ENCODE peak calls at places on chromosomes 11 and 22, in seven cellular contexts. N is IMR-90, L is H9, F is OCI-LY7, G is mammary epithelial cell, H is HepG2, Q is HCT116. D is an unnamed sample. For H3K4me1, the result is how much of the 10 kb centered on the place peaks cover.

GRCh38 chr11:61023086-61024035 is 51.9 kb downstream of the CD6 start:
- DNase-seq in F (no peak), H (no peak), G (no peak), N (no peak), Q (no peak), L (no peak), D (no peak)

GRCh38 chr11:103465555-103466140 is 356.4 kb downstream of the DYNC2H1 start:
- DNase-seq in F (no peak), Q (no peak), H (no peak), N (no peak), G (no peak), L (no peak), D (no peak)

GRCh38 chr22:20095521-20095920 is 15.5 kb downstream of the DGCR8 start:
- DNase-seq in L (no peak), Q (no peak), N (no peak), F (no peak), G (no peak), H (no peak), D (no peak)

GRCh38 chr22:50314455-50315288 is 7.2 kb upstream of the PLXNB2 start:
- DNase-seq in Q (no peak), L (peak), H (no peak), F (peak), G (no peak), N (no peak), D (peak)

GRCh38 chr22:31488988-31489617 is 539 bp downstream of the EIF4ENIF1 start:
- DNase-seq in H (no peak), G (peak), L (peak), N (peak), F (peak), Q (no peak), D (peak)

GRCh38 chr11:127485541-127485940 is 485.0 kb upstream of the KIRREL3 start:
- DNase-seq in L (no peak), G (peak), F (no peak), H (no peak), N (no peak), Q (no peak), D (no peak)

GRCh38 chr22:41668971-41669911 is 19.4 kb downstream of the SNU13 start:
- DNase-seq in Q (no peak), H (no peak), L (no peak), N (peak), G (no peak), F (no peak), D (no peak)

GRCh38 chr11:77141034-77141433 is 13.0 kb downstream of the MYO7A start:
- DNase-seq in F (no peak), N (peak), H (peak), G (peak), Q (no peak), L (no peak), D (peak)

GRCh38 chr11:72896431-72896830 is 82.2 kb downstream of the ATG16L2 start:
- DNase-seq in L (no peak), Q (no peak), H (no peak), G (no peak), F (no peak), N (no peak), D (no peak)

GRCh38 chr11:12276831-12277475 is 100.4 kb upstream of the PARVA start:
- DNase-seq in L (peak), F (no peak), G (no peak), Q (no peak), H (no peak), N (no peak), D (no peak)

GRCh38 chr11:93359396-93359795 is 28.9 kb downstream of the DEUP1 start:
- DNase-seq in F (no peak), G (no peak), Q (no peak), N (no peak), L (no peak), H (no peak), D (no peak)

GRCh38 chr11:5994791-5995190 is 8.0 kb upstream of the OR52L1 start:
- DNase-seq in H (no peak), F (no peak), Q (no peak), G (no peak), N (no peak), L (no peak), D (no peak)

GRCh38 chr11:20275987-20276660 is 87.4 kb upstream of the HTATIP2 start:
- DNase-seq in F (no peak), N (no peak), G (no peak), Q (no peak), L (no peak), H (no peak), D (no peak)

GRCh38 chr11:27699242-27699925 is 871 bp downstream of the BDNF start:
- DNase-seq in F (no peak), G (no peak), H (no peak), N (peak), Q (no peak), L (peak), D (peak)

GRCh38 chr11:57459112-57460016 is 964 bp upstream of the RTN4RL2 start:
- DNase-seq in G (no peak), H (no peak), F (peak), Q (no peak), L (peak), N (peak), D (peak)

GRCh38 chr11:33476945-33477584 is 219.9 kb downstream of the HIPK3 start:
- DNase-seq in F (no peak), L (no peak), G (peak), H (no peak), N (peak), Q (no peak), D (no peak)

GRCh38 chr22:49768077-49768476 is 59.6 kb downstream of the BRD1 start:
- DNase-seq in G (no peak), N (no peak), F (no peak), Q (no peak), L (no peak), H (no peak), D (no peak)

GRCh38 chr11:35389897-35390462 is 29.4 kb downstream of the SLC1A2 start:
- DNase-seq in G (no peak), H (no peak), Q (no peak), L (no peak), F (no peak), N (no peak), D (no peak)

GRCh38 chr11:73596547-73596946 is 1.4 kb downstream of the FAM168A start:
- DNase-seq in F (no peak), H (no peak), L (no peak), G (no peak), N (no peak), Q (no peak), D (no peak)

GRCh38 chr11:77127969-77128691 is at the start of gene MYO7A:
- DNase-seq in N (peak), L (peak), Q (no peak), H (peak), G (no peak), F (peak), D (peak)

GRCh38 chr11:72828081-72828567 is 13.9 kb downstream of the ATG16L2 start:
- DNase-seq in L (no peak), H (no peak), N (peak), F (no peak), G (no peak), Q (no peak), D (no peak)

GRCh38 chr11:36540998-36541397 is 26.8 kb upstream of the RAG1 start:
- DNase-seq in F (peak), N (peak), Q (peak), H (peak), G (peak), L (peak), D (peak)

GRCh38 chr11:123590296-123590912 is 64.0 kb downstream of the SCN3B start:
- DNase-seq in H (peak), N (peak), F (no peak), L (no peak), G (peak), Q (peak), D (peak)

GRCh38 chr22:35544810-35545209 is 4.2 kb downstream of the RASD2 start:
- DNase-seq in Q (no peak), N (no peak), L (no peak), G (no peak), H (no peak), F (no peak), D (no peak)

GRCh38 chr11:108122166-108122628 is 830 bp downstream of the ACAT1 start:
- DNase-seq in L (no peak), Q (no peak), H (no peak), F (no peak), G (no peak), N (no peak), D (peak)

GRCh38 chr11:2933376-2934056 is 4.3 kb upstream of the PHLDA2 start:
- DNase-seq in H (no peak), Q (peak), L (peak), G (peak), N (peak), F (no peak), D (no peak)

GRCh38 chr11:77201991-77202841 is 74.2 kb downstream of the MYO7A start:
- DNase-seq in F (no peak), G (no peak), N (no peak), Q (no peak), H (no peak), L (no peak), D (no peak)

GRCh38 chr11:67665537-67666302 is 8.7 kb downstream of the ALDH3B2 start:
- DNase-seq in Q (no peak), L (no peak), N (no peak), G (no peak), F (peak), H (no peak), D (peak)

GRCh38 chr11:113554531-113554930 is 79.3 kb upstream of the DRD2 start:
- DNase-seq in Q (no peak), L (no peak), G (no peak), N (no peak), H (no peak), F (peak), D (no peak)

GRCh38 chr11:10426475-10426874 is 28.6 kb upstream of the AMPD3 start:
- DNase-seq in N (peak), G (peak), L (no peak), H (no peak), F (no peak), Q (no peak), D (no peak)

GRCh38 chr11:26134481-26135355 is 197.2 kb upstream of the ANO3 start:
- DNase-seq in N (peak), L (peak), G (peak), H (peak), F (peak), Q (no peak), D (peak)

GRCh38 chr22:39598017-39598965 is 27.7 kb downstream of the CACNA1I start:
- DNase-seq in G (peak), L (peak), H (no peak), Q (peak), F (peak), N (no peak), D (peak)

DNA sequence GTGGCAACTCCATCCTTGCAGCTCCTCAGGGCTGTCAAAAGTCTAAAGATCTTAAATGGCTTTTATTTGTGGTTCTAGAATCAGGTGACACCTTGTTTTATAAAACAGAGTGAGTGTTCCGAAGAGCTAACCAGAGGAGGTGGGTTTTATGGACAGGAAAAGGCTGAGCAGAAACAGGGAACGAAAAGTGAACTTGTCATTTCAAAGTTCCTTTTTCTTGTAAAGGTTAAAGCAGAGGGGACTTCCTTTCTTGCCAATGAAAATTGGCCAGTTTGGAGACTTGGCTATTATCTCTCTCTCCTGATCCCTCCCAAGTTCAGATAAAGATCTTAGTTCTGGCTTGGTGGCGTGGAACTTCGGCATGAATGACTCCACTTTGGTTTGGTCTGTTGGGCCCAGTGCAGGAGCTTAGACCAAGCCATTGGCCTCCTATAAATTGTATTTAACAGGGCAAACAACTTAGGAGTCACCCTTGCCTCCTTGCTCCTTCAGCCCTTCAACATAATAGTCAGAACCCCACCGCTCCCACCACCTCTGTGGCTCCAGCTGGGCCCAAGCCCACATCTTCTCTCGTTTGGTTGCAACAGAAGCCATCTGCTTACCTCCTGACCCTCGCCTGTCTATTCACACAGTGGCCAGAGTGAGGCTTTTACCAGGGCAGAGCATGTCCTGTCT is 102.3 kb upstream of the THY1 start:
- DNase-seq in G (no peak), N (no peak), L (no peak), Q (no peak), H (no peak), F (no peak), D (no peak)
- H2AFZ ChIP-seq in G (no peak), N (no peak), L (no peak), Q (no peak), H (no peak), F (no peak), D (no peak)

DNA sequence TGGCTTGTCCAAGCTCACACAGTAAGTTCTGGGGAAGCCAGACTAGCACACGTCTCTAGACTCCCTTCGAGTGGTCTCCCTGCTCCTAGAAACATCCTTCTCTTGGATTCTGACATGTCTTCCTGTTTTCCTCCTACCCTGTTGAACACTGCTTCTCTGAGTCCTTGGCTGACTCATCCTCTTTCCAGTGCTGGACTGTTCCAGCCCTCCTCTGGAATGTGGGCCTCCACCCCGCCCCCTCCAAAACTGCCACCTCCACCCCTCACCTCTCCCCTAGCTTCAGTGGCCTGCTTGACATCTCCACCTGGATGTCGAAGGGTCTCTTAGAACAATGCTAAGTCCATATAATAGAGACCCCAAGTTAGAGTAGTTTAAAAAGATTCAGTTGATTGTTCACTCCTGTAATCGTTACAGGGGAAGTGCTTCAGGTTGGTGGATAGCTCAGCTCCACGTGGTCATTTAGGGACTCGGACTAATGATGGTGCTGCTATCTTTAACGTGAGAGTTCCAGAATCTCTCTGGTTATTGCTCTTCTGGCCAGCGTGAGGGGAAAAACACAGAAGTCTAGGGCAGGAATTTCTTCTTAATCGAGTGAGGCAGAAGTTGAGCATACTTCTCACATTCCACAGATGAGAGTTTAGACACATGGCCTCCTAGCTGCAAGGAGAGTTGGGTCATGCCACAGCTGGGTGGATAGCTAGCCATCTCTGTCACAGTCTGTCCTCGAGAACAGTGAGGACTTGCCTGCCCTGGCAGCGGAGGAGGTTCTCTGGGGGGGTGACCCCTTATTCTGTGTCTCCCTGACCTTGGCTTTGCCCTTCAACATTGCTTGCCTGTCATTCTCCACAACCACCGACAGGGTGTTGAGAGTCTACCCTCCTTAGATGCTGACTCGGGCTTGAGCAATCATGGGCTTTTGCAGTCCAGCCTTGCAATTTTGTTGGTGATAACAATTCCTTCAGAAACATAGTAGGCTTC is 4.7 kb upstream of the C11orf96 start:
- DNase-seq in L (no peak), G (peak), N (peak), H (no peak), Q (peak), F (no peak), D (no peak)
- TF ChIP-seq CTCF in L (peak), G (no peak), N (no peak), H (no peak), Q (peak), F (no peak), D (no peak)

GRCh38 chr11:47716692-47717091 is 1.5 kb upstream of the AGBL2 start:
- DNase-seq in F (peak), Q (no peak), N (no peak), L (no peak), G (no peak), H (no peak), D (no peak)
- H3K4me1 ChIP-seq in F (under half), Q (under half), N (under half), L (under half), G (under half), H (under half), D (under half)

GRCh38 chr22:43921361-43921760 is 2.2 kb upstream of the PNPLA3 start:
- DNase-seq in H (peak), L (no peak), N (peak), Q (peak), F (no peak), G (peak), D (no peak)
- H2AFZ ChIP-seq in H (no peak), L (no peak), N (peak), Q (no peak), F (no peak), G (no peak), D (no peak)

GRCh38 chr22:28500005-28500404 is 179.6 kb downstream of the TTC28 start:
- DNase-seq in Q (no peak), F (no peak), L (no peak), H (no peak), N (no peak), G (no peak), D (no peak)
- TF ChIP-seq CTCF in Q (no peak), F (no peak), L (no peak), H (no peak), N (no peak), G (no peak), D (no peak)

GRCh38 chr22:38309614-38310517 is 7.4 kb downstream of the CSNK1E start:
- DNase-seq in F (no peak), Q (no peak), G (no peak), L (no peak), H (peak), N (no peak), D (peak)
- H3K4me1 ChIP-seq in F (half or more), Q (under half), G (half or more), L (under half), H (half or more), N (half or more), D (under half)